ENCODE peak calls at places on chromosomes 11 and 22, in ten cellular contexts. I is endothelial cell of umbilical vein; J is activated CD4-positive, alpha-beta T cell treated with anti-CD3 and anti-CD28 coated beads, Interleukin-2, amount 50 U/mL, for 48 hours; D is NCI-H1417 treated with DMSO at 0.1 percent for 48 hours; R is RCC 7860; H is osteocyte; K is D341Med; Z is fibroblast of villous mesenchyme; U is stimulated activated CD4-positive, alpha-beta T cell treated with anti-CD3 and anti-CD28 coated beads, Interleukin-2, amount 100 ng/mL, for 48 hours; C is NCI-H345. Y is an unnamed sample.

GRCh38 chr11:92811341-92811740 is 158.1 kb upstream of the MTNR1B start:
- DNase-seq in Z (no peak), U (no peak), J (no peak), C (no peak), I (no peak), K (no peak), H (no peak), R (no peak), D (no peak), Y (no peak)

GRCh38 chr11:2435288-2436012 is 8.9 kb downstream of the TRPM5 start:
- DNase-seq in C (no peak), Z (no peak), I (no peak), U (no peak), H (no peak), K (no peak), J (no peak), R (no peak), D (no peak), Y (no peak)

GRCh38 chr11:35292290-35292689 is 127.1 kb downstream of the SLC1A2 start:
- DNase-seq in Z (no peak), K (no peak), I (no peak), U (no peak), D (peak), C (peak), J (no peak), R (no peak), H (no peak), Y (no peak)

GRCh38 chr11:3809624-3809928 is 1.2 kb downstream of the PGAP2 start:
- DNase-seq in D (no peak), Z (no peak), K (no peak), H (no peak), R (no peak), U (no peak), I (no peak), J (no peak), C (no peak), Y (no peak)

GRCh38 chr11:79087957-79088318 is 352.9 kb downstream of the TENM4 start:
- DNase-seq in U (no peak), J (no peak), K (no peak), R (no peak), Z (peak), C (no peak), I (no peak), D (no peak), H (no peak), Y (no peak)

GRCh38 chr11:16789560-16790483 is 51.4 kb downstream of the C11orf58 start:
- DNase-seq in K (no peak), C (no peak), Z (no peak), J (no peak), D (no peak), R (no peak), I (no peak), H (no peak), U (no peak), Y (no peak)

GRCh38 chr11:69280994-69281393 is 13.0 kb upstream of the MYEOV start:
- DNase-seq in D (no peak), K (no peak), H (no peak), Z (peak), C (no peak), R (peak), U (no peak), J (no peak), I (no peak), Y (no peak)

GRCh38 chr22:23773247-23774113 is 831 bp downstream of the MMP11 start:
- DNase-seq in R (no peak), D (no peak), Z (no peak), I (no peak), K (no peak), J (no peak), C (peak), H (no peak), U (no peak), Y (no peak)

Y was measured in KG1.